ENCODE peak calls at places on chromosomes 13 and 19, in ten cellular contexts. J is heart right ventricle, Q is AG10803, D is fibroblast of mammary gland, Z is breast epithelium, U is mammary epithelial cell, C is lower lobe of right lung, M is tibial nerve, O is stomach, F is ovary. A is an unnamed sample.

GRCh38 chr13:74675185-74675584 is 541.0 kb upstream of the KLF12 start:
- DNase-seq in J (no peak), Q (peak), D (peak), Z (no peak), U (peak), C (no peak), M (no peak), O (no peak), F (no peak), A (no peak)

GRCh38 chr19:5621945-5622464 is 571 bp downstream of the SAFB2 start:
- DNase-seq in J (peak), Q (no peak), D (no peak), Z (no peak), U (no peak), C (no peak), M (no peak), O (no peak), F (peak), A (no peak)

GRCh38 chr13:36090592-36090991 is 40.6 kb downstream of the DCLK1 start:
- DNase-seq in J (no peak), Q (no peak), D (peak), Z (no peak), U (no peak), C (no peak), M (no peak), O (no peak), F (no peak), A (no peak)

GRCh38 chr19:15498910-15499309 is 9.4 kb upstream of the CYP4F22 start:
- DNase-seq in J (no peak), Q (no peak), D (no peak), Z (no peak), U (no peak), C (no peak), M (no peak), O (no peak), F (no peak), A (no peak)

GRCh38 chr13:85473144-85473543 is 326.1 kb downstream of the SLITRK6 start:
- DNase-seq in J (no peak), Q (no peak), D (no peak), Z (no peak), U (no peak), C (no peak), M (no peak), O (no peak), F (no peak), A (no peak)

GRCh38 chr13:36548129-36548528 is 115.8 kb downstream of the CCNA1 start:
- DNase-seq in J (peak), Q (no peak), D (no peak), Z (no peak), U (no peak), C (no peak), M (no peak), O (no peak), F (no peak), A (no peak)

GRCh38 chr19:44640518-44640917 is 3.2 kb upstream of the PVR start:
- DNase-seq in J (no peak), Q (peak), D (peak), Z (no peak), U (peak), C (no peak), M (no peak), O (no peak), F (no peak), A (peak)

GRCh38 chr13:51113186-51113881 is 2.3 kb upstream of the C13orf42 start:
- DNase-seq in J (no peak), Q (no peak), D (no peak), Z (no peak), U (no peak), C (no peak), M (no peak), O (no peak), F (no peak), A (no peak)

GRCh38 chr13:70842062-70842644 is 733.9 kb upstream of the KLHL1 start:
- DNase-seq in J (no peak), Q (no peak), D (no peak), Z (no peak), U (no peak), C (no peak), M (no peak), O (no peak), F (no peak), A (no peak)

GRCh38 chr19:18278521-18279265 is 2.7 kb downstream of the JUND start:
- DNase-seq in J (no peak), Q (no peak), D (no peak), Z (no peak), U (no peak), C (no peak), M (no peak), O (peak), F (peak), A (peak)

GRCh38 chr13:94825507-94825906 is 113.2 kb upstream of the SOX21 start:
- DNase-seq in J (peak), Q (peak), D (peak), Z (no peak), U (no peak), C (no peak), M (peak), O (peak), F (peak), A (peak)

GRCh38 chr13:33676045-33676699 is 141.8 kb upstream of the RFC3 start:
- DNase-seq in J (no peak), Q (peak), D (peak), Z (no peak), U (no peak), C (no peak), M (no peak), O (peak), F (no peak), A (peak)

GRCh38 chr19:45293682-45294081 is 29.0 kb downstream of the CKM start:
- DNase-seq in J (no peak), Q (no peak), D (no peak), Z (no peak), U (peak), C (no peak), M (no peak), O (no peak), F (no peak), A (no peak)

GRCh38 chr19:7535993-7536685 is 622 bp downstream of the PNPLA6 start:
- DNase-seq in J (no peak), Q (no peak), D (no peak), Z (no peak), U (no peak), C (peak), M (no peak), O (no peak), F (no peak), A (no peak)

GRCh38 chr13:101454767-101455166 is 2.3 kb downstream of the ITGBL1 start:
- DNase-seq in J (no peak), Q (peak), D (no peak), Z (no peak), U (peak), C (no peak), M (no peak), O (no peak), F (no peak), A (peak)
- H3K4me3 ChIP-seq in J (no peak), Q (peak), D (peak), Z (no peak), U (no peak), C (no peak), M (no peak), O (no peak), F (no peak), A (no peak)

GRCh38 chr19:4322942-4323665 is 15.5 kb downstream of the STAP2 start:
- DNase-seq in J (no peak), Q (no peak), D (no peak), Z (no peak), U (no peak), C (no peak), M (no peak), O (peak), F (peak), A (no peak)
- TF ChIP-seq CTCF in J (no peak), Q (no peak), D (no peak), Z (no peak), U (no peak), C (no peak), M (no peak), O (no peak), F (no peak), A (no peak)

GRCh38 chr13:110911880-110912279 is 3.0 kb downstream of the ANKRD10 start:
- DNase-seq in J (no peak), Q (no peak), D (no peak), Z (no peak), U (peak), C (no peak), M (no peak), O (no peak), F (no peak), A (no peak)

GRCh38 chr13:110912651-110913051 is 2.2 kb downstream of the ANKRD10 start:
- DNase-seq in J (no peak), Q (peak), D (peak), Z (no peak), U (no peak), C (no peak), M (no peak), O (no peak), F (no peak), A (peak)

GRCh38 chr13:110907301-110907700 is 7.6 kb downstream of the ANKRD10 start:
- DNase-seq in J (no peak), Q (no peak), D (no peak), Z (no peak), U (no peak), C (no peak), M (no peak), O (no peak), F (no peak), A (no peak)

GRCh38 chr13:110907951-110908898 is 6.6 kb downstream of the ANKRD10 start:
- DNase-seq in J (no peak), Q (peak), D (no peak), Z (no peak), U (peak), C (no peak), M (no peak), O (peak), F (no peak), A (peak)

DNA sequence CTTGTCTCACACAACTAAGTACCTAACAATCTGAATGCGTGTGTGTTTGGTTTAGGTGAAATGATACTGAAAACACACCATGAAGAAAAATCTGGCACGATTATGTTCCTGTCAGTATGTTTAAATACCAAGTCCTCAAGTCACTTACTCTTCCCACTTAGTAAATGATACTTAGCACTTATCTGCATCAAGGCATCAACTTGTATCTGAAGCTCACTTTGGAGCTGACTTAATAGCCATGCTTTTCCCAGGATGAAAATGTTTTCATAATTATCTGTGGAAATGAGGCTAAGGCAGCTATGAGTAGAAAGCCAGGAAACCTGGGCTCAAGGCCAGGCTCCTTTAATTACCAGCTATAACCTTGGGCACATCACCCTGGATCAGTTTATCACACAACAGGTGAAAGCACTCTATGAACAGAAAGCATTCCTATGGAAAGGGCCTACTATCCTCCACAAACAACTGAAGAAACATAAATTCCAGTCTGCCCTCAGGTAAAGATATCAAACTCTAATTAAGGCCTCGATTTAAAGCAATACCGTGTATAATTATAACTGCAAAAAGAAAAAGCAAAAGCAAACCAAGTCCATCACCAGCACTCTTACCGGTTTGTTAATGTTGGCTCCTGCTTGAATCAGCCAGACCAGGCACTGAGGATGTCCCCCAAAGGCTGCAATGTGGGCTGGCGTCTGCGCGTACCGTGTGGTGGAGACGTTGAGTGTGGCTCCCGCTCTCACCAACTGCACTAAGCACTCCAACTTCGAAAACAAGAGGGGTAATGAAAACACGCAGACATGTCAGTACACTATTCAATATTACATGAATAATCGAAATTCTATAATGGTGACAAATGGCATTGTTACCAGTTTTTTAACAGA is 4.6 kb downstream of the ANKRD10 start:
- DNase-seq in J (no peak), Q (no peak), D (no peak), Z (no peak), U (no peak), C (no peak), M (no peak), O (no peak), F (no peak), A (no peak)
- H3K4me3 ChIP-seq in J (no peak), Q (no peak), D (no peak), Z (no peak), U (no peak), C (no peak), M (no peak), O (no peak), F (no peak), A (no peak)

GRCh38 chr19:3310711-3311110 is 55.7 kb upstream of the NFIC start:
- DNase-seq in J (no peak), Q (no peak), D (no peak), Z (no peak), U (no peak), C (no peak), M (no peak), O (no peak), F (no peak), A (no peak)
- TF ChIP-seq CTCF in J (no peak), Q (no peak), D (no peak), Z (no peak), U (no peak), C (no peak), M (no peak), O (no peak), F (no peak), A (no peak)

GRCh38 chr13:97880298-97880675 is 73.2 kb upstream of the IPO5 start:
- DNase-seq in J (no peak), Q (no peak), D (no peak), Z (no peak), U (no peak), C (no peak), M (no peak), O (no peak), F (no peak), A (no peak)
- H3K4me3 ChIP-seq in J (no peak), Q (no peak), D (no peak), Z (no peak), U (no peak), C (no peak), M (no peak), O (no peak), F (no peak), A (no peak)

GRCh38 chr13:105442941-105443340 is 1092.5 kb downstream of the EFNB2 start:
- DNase-seq in J (no peak), Q (peak), D (peak), Z (no peak), U (peak), C (no peak), M (no peak), O (no peak), F (no peak), A (peak)
- TF ChIP-seq CTCF in J (no peak), Q (no peak), D (no peak), Z (no peak), U (no peak), C (no peak), M (no peak), O (no peak), F (no peak), A (no peak)

DNA sequence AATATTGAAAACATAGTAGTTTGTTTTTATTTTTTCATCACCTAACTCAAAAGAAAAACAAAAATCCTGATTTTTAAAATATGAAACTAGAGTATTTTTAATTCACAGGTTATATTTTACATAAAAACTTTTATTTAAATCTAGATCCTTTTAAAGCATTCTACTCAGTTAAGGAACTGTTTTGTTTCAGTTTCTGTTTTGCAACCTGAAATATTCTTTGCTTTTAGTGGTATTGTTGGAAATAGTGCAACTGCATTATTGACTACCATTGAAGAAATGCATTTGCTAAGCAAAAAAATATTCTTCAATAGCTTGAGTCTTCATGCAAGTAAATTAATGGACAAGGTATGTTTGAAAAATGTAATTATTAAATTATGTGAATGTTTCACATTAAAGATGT is 43.8 kb downstream of the COG6 start:
- DNase-seq in J (no peak), Q (no peak), D (no peak), Z (no peak), U (no peak), C (no peak), M (no peak), O (no peak), F (no peak), A (no peak)
- H3K4me3 ChIP-seq in J (peak), Q (no peak), D (no peak), Z (no peak), U (no peak), C (peak), M (no peak), O (no peak), F (no peak), A (no peak)